ENCODE peak calls at places on chromosomes 13 and 19, in five cellular contexts. One of them, this sample, is unnamed.

GRCh38 chr13:99528547-99528946 is 27.3 kb downstream of the TM9SF2 start:
- DNase-seq in stomach: no peak
- DNase-seq in esophagus squamous epithelium: no peak
- DNase-seq in left lung: no peak
- DNase-seq in Caco-2: no peak
- DNase-seq in this sample: no peak

GRCh38 chr19:7562646-7563393 is 27.3 kb downstream of the PNPLA6 start:
- DNase-seq in stomach: no peak
- DNase-seq in esophagus squamous epithelium: no peak
- DNase-seq in left lung: no peak
- DNase-seq in Caco-2: no peak
- DNase-seq in this sample: no peak

GRCh38 chr19:30169196-30169900 is 202.8 kb upstream of the ZNF536 start:
- DNase-seq in stomach: no peak
- DNase-seq in esophagus squamous epithelium: no peak
- DNase-seq in left lung: no peak
- DNase-seq in Caco-2: no peak
- DNase-seq in this sample: no peak

GRCh38 chr13:96068729-96069128 is 15.5 kb upstream of the UGGT2 start:
- DNase-seq in stomach: no peak
- DNase-seq in esophagus squamous epithelium: no peak
- DNase-seq in left lung: no peak
- DNase-seq in Caco-2: no peak
- DNase-seq in this sample: no peak

GRCh38 chr19:5250127-5250659 is 90.4 kb downstream of the PTPRS start:
- DNase-seq in stomach: no peak
- DNase-seq in esophagus squamous epithelium: no peak
- DNase-seq in left lung: no peak
- DNase-seq in Caco-2: no peak
- DNase-seq in this sample: no peak

GRCh38 chr13:109331898-109332297 is 454.5 kb downstream of the IRS2 start:
- DNase-seq in stomach: no peak
- DNase-seq in esophagus squamous epithelium: no peak
- DNase-seq in left lung: no peak
- DNase-seq in Caco-2: no peak
- DNase-seq in this sample: no peak

GRCh38 chr13:49828452-49828851 is 36.0 kb upstream of the KPNA3 start:
- DNase-seq in stomach: no peak
- DNase-seq in esophagus squamous epithelium: no peak
- DNase-seq in left lung: no peak
- DNase-seq in Caco-2: no peak
- DNase-seq in this sample: no peak

GRCh38 chr13:41267106-41267505 is 3.7 kb upstream of the MTRF1 start:
- DNase-seq in stomach: no peak
- DNase-seq in esophagus squamous epithelium: no peak
- DNase-seq in left lung: no peak
- DNase-seq in Caco-2: no peak
- DNase-seq in this sample: no peak

GRCh38 chr13:50127017-50127725 is 111.9 kb downstream of the KCNRG start:
- DNase-seq in stomach: peak; percentile 50
- DNase-seq in esophagus squamous epithelium: no peak
- DNase-seq in left lung: peak; percentile 70
- DNase-seq in Caco-2: no peak
- DNase-seq in this sample: no peak

GRCh38 chr19:34269968-34270621 is 15.7 kb downstream of the GARRE1 start:
- DNase-seq in stomach: peak; percentile 40
- DNase-seq in esophagus squamous epithelium: no peak
- DNase-seq in left lung: peak; percentile 62
- DNase-seq in Caco-2: no peak
- DNase-seq in this sample: no peak

GRCh38 chr19:44113784-44114390 is 688 bp downstream of the ZNF225 start:
- DNase-seq in stomach: no peak
- DNase-seq in esophagus squamous epithelium: no peak
- DNase-seq in left lung: no peak
- DNase-seq in Caco-2: no peak
- DNase-seq in this sample: no peak

GRCh38 chr19:32387701-32388392 is 17.7 kb upstream of the DPY19L3 start:
- DNase-seq in stomach: no peak
- DNase-seq in esophagus squamous epithelium: no peak
- DNase-seq in left lung: no peak
- DNase-seq in Caco-2: no peak
- DNase-seq in this sample: no peak

GRCh38 chr13:34156841-34157365 is 339.0 kb downstream of the RFC3 start:
- DNase-seq in stomach: peak; percentile 85
- DNase-seq in esophagus squamous epithelium: no peak
- DNase-seq in left lung: peak; percentile 82
- DNase-seq in Caco-2: peak; percentile 80
- DNase-seq in this sample: peak; percentile 35

GRCh38 chr19:769610-770009 is 18.7 kb downstream of the MISP start:
- DNase-seq in stomach: no peak
- DNase-seq in esophagus squamous epithelium: no peak
- DNase-seq in left lung: no peak
- DNase-seq in Caco-2: no peak
- DNase-seq in this sample: no peak

DNA sequence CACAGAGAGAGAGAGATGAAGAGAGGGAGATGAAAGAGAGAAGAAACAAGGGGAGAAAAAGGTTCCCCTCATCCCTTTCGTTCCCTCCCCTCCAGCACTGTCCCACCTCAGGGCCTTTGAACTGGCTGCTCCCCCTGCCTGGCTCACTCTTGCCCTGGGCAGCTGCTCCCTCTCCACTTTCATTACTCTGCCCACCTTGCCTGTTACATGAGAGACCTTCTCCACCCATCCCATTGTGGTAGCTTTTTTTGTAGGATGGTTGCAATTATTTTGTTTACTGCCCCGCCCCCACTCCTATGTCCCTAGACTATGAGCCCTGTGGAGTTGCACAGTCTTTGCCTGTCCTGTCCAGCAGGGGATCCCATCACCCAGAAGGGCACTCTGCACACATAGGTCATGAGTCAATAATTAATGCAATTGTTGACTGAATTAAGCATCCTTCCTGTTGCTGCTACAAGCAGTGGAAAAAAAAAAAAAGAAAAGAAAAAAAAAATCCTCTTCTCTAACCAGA is 14.1 kb downstream of the C19orf81 start:
- DNase-seq in stomach: no peak
- DNase-seq in esophagus squamous epithelium: no peak
- DNase-seq in left lung: no peak
- DNase-seq in Caco-2: no peak
- DNase-seq in this sample: no peak
- TF ChIP-seq CTCF in stomach: no peak
- TF ChIP-seq CTCF in esophagus squamous epithelium: no peak
- TF ChIP-seq CTCF in left lung: no peak
- TF ChIP-seq CTCF in Caco-2: no peak
- TF ChIP-seq CTCF in this sample: no peak

GRCh38 chr13:30702006-30702405 is 33.3 kb upstream of the ALOX5AP start:
- DNase-seq in stomach: no peak
- DNase-seq in esophagus squamous epithelium: no peak
- DNase-seq in left lung: no peak
- DNase-seq in Caco-2: no peak
- DNase-seq in this sample: no peak
- TF ChIP-seq CTCF in stomach: no peak
- TF ChIP-seq CTCF in esophagus squamous epithelium: no peak
- TF ChIP-seq CTCF in left lung: no peak
- TF ChIP-seq CTCF in Caco-2: no peak
- TF ChIP-seq CTCF in this sample: no peak

GRCh38 chr13:82330499-82330898 is 1551.8 kb downstream of the SLITRK1 start:
- DNase-seq in stomach: no peak
- DNase-seq in esophagus squamous epithelium: no peak
- DNase-seq in left lung: no peak
- DNase-seq in Caco-2: no peak
- DNase-seq in this sample: no peak
- TF ChIP-seq CTCF in stomach: no peak
- TF ChIP-seq CTCF in esophagus squamous epithelium: no peak
- TF ChIP-seq CTCF in left lung: peak; percentile 35
- TF ChIP-seq CTCF in Caco-2: peak; percentile 53
- TF ChIP-seq CTCF in this sample: no peak

GRCh38 chr13:85819513-85819912 is 20.3 kb upstream of the SLITRK6 start:
- DNase-seq in stomach: no peak
- DNase-seq in esophagus squamous epithelium: no peak
- DNase-seq in left lung: no peak
- DNase-seq in Caco-2: no peak
- DNase-seq in this sample: no peak

GRCh38 chr13:85812282-85812681 is 13.1 kb upstream of the SLITRK6 start:
- DNase-seq in stomach: no peak
- DNase-seq in esophagus squamous epithelium: no peak
- DNase-seq in left lung: no peak
- DNase-seq in Caco-2: no peak
- DNase-seq in this sample: no peak

DNA sequence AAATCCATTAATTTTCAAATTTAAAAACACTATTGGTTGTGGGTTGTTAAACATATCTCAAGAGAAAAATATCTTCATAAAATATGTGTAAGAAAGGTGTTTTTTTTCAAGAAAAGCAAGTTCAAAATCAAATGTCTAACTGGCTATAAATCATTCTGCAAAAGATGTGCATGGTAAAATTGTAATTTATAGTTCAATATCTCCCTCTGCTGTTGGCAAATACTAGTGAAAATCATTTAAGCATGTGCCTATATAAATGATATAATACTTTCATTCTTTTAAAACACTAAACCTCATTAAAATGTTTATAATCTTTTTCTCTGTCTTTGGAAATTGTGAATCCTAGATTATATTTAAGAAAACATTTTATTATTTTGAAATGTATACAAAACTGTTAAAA is 17.2 kb upstream of the SLITRK6 start:
- DNase-seq in stomach: no peak
- DNase-seq in esophagus squamous epithelium: no peak
- DNase-seq in left lung: no peak
- DNase-seq in Caco-2: no peak
- DNase-seq in this sample: no peak
- TF ChIP-seq CTCF in stomach: no peak
- TF ChIP-seq CTCF in esophagus squamous epithelium: no peak
- TF ChIP-seq CTCF in left lung: no peak
- TF ChIP-seq CTCF in Caco-2: peak; percentile 33
- TF ChIP-seq CTCF in this sample: no peak

DNA sequence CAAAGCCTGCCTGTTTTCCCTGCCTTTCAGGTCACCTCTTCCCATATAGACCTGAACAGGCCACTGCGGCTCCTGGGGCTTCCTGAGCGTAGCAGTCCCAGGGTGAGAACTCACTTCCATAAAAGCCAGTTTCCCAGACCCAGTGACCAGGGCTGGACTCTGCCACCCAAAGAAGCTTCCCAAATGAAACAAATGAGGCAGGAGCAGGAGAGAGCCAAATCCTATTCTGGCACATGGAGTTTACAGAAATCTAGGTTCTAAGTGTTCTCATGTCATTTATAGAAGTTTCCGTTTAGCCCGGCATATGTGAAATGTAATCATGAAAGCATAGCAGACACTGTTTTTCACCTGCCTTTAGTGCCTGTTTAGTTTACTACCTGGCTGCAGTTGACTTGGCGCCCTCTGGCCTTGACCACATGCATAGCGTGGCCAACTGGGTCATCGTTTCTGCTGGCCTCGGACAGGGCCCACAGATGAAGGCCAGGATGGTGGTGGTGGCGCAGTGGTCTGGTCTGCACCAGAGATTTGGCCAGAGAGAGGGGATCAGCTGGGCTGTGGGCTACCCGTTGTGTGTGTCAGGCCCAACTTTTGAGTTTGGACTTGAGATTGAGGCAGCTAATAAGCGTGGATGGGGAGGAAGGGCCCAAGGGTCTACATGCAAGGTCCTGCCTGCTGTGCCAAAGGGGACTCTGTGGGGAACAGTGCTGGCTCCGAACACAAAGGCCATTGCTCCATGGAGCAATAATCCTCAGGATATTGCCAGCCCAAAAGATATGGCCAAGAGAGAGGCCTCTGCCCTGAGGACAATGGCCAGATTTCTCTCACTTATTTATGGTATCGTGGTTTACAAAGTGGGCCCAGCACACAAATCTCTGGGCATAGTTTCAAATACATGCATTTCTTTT is 43.3 kb downstream of the NFIX start:
- DNase-seq in stomach: no peak
- DNase-seq in esophagus squamous epithelium: no peak
- DNase-seq in left lung: no peak
- DNase-seq in Caco-2: no peak
- DNase-seq in this sample: no peak
- TF ChIP-seq CTCF in stomach: no peak
- TF ChIP-seq CTCF in esophagus squamous epithelium: no peak
- TF ChIP-seq CTCF in left lung: no peak
- TF ChIP-seq CTCF in Caco-2: no peak
- TF ChIP-seq CTCF in this sample: no peak

GRCh38 chr13:59425211-59425721 is 738.5 kb downstream of the DIAPH3 start:
- DNase-seq in stomach: no peak
- DNase-seq in esophagus squamous epithelium: no peak
- DNase-seq in left lung: no peak
- DNase-seq in Caco-2: no peak
- DNase-seq in this sample: no peak

GRCh38 chr13:59422646-59423045 is 741.1 kb downstream of the DIAPH3 start:
- DNase-seq in stomach: no peak
- DNase-seq in esophagus squamous epithelium: no peak
- DNase-seq in left lung: no peak
- DNase-seq in Caco-2: no peak
- DNase-seq in this sample: no peak

GRCh38 chr13:59423708-59424355 is 739.9 kb downstream of the DIAPH3 start:
- DNase-seq in stomach: no peak
- DNase-seq in esophagus squamous epithelium: no peak
- DNase-seq in left lung: no peak
- DNase-seq in Caco-2: no peak
- DNase-seq in this sample: no peak

GRCh38 chr13:59424661-59425060 is 739.1 kb downstream of the DIAPH3 start:
- DNase-seq in stomach: no peak
- DNase-seq in esophagus squamous epithelium: no peak
- DNase-seq in left lung: no peak
- DNase-seq in Caco-2: no peak
- DNase-seq in this sample: no peak
- TF ChIP-seq CTCF in stomach: no peak
- TF ChIP-seq CTCF in esophagus squamous epithelium: no peak
- TF ChIP-seq CTCF in left lung: no peak
- TF ChIP-seq CTCF in Caco-2: no peak
- TF ChIP-seq CTCF in this sample: no peak

GRCh38 chr19:45403781-45404556 is 900 bp downstream of the PPP1R13L start:
- DNase-seq in stomach: peak; percentile 73
- DNase-seq in esophagus squamous epithelium: no peak
- DNase-seq in left lung: peak; percentile 67
- DNase-seq in Caco-2: peak; percentile 88
- DNase-seq in this sample: peak; percentile 51
- TF ChIP-seq CTCF in stomach: no peak
- TF ChIP-seq CTCF in esophagus squamous epithelium: peak; percentile 38
- TF ChIP-seq CTCF in left lung: peak; percentile 39
- TF ChIP-seq CTCF in Caco-2: peak; percentile 78
- TF ChIP-seq CTCF in this sample: no peak

GRCh38 chr13:27797228-27797624 is 4.9 kb downstream of the GSX1 start:
- DNase-seq in stomach: no peak
- DNase-seq in esophagus squamous epithelium: no peak
- DNase-seq in left lung: no peak
- DNase-seq in Caco-2: no peak
- DNase-seq in this sample: no peak
- TF ChIP-seq CTCF in stomach: no peak
- TF ChIP-seq CTCF in esophagus squamous epithelium: no peak
- TF ChIP-seq CTCF in left lung: no peak
- TF ChIP-seq CTCF in Caco-2: no peak
- TF ChIP-seq CTCF in this sample: no peak

This sample was measured in omental fat pad.